ENCODE peak calls at places on chromosomes 12 and 14, in ten cellular contexts. One of them, this sample, is unnamed.

GRCh38 chr14:68643673-68644072 is 149.2 kb downstream of the ZFP36L1 start:
- DNase-seq in SW 1271: no peak
- DNase-seq in activated CD4-positive, alpha-beta T cell treated with anti-CD3 and anti-CD28 coated beads, Interleukin-2, amount 50 U/mL, for 1 hour: no peak
- DNase-seq in HuH-7: no peak
- DNase-seq in A549: no peak
- DNase-seq in naive thymus-derived CD4-positive, alpha-beta T cell: no peak
- DNase-seq in H4: no peak
- DNase-seq in amniotic epithelial cell: no peak
- DNase-seq in tibial artery: no peak
- DNase-seq in HuH-7.5: no peak
- DNase-seq in this sample: no peak

GRCh38 chr12:76236640-76237039 is 111.6 kb downstream of the BBS10 start:
- DNase-seq in SW 1271: peak; percentile 79
- DNase-seq in activated CD4-positive, alpha-beta T cell treated with anti-CD3 and anti-CD28 coated beads, Interleukin-2, amount 50 U/mL, for 1 hour: no peak
- DNase-seq in HuH-7: no peak
- DNase-seq in A549: peak; percentile 53
- DNase-seq in naive thymus-derived CD4-positive, alpha-beta T cell: no peak
- DNase-seq in H4: no peak
- DNase-seq in amniotic epithelial cell: peak; percentile 31
- DNase-seq in tibial artery: no peak
- DNase-seq in HuH-7.5: no peak
- DNase-seq in this sample: no peak

GRCh38 chr12:47819902-47820630 is at the start of gene HDAC7:
- DNase-seq in SW 1271: peak; percentile 60
- DNase-seq in activated CD4-positive, alpha-beta T cell treated with anti-CD3 and anti-CD28 coated beads, Interleukin-2, amount 50 U/mL, for 1 hour: peak; percentile 73
- DNase-seq in HuH-7: peak; percentile 96
- DNase-seq in A549: peak; percentile 90
- DNase-seq in naive thymus-derived CD4-positive, alpha-beta T cell: peak; percentile 62
- DNase-seq in H4: peak; percentile 72
- DNase-seq in amniotic epithelial cell: peak; percentile 76
- DNase-seq in tibial artery: peak; percentile 89
- DNase-seq in HuH-7.5: peak; percentile 97
- DNase-seq in this sample: peak; percentile 76

GRCh38 chr12:99523853-99524252 is 123.7 kb upstream of the GARIN6 start:
- DNase-seq in SW 1271: no peak
- DNase-seq in activated CD4-positive, alpha-beta T cell treated with anti-CD3 and anti-CD28 coated beads, Interleukin-2, amount 50 U/mL, for 1 hour: no peak
- DNase-seq in HuH-7: no peak
- DNase-seq in A549: no peak
- DNase-seq in naive thymus-derived CD4-positive, alpha-beta T cell: no peak
- DNase-seq in H4: no peak
- DNase-seq in amniotic epithelial cell: no peak
- DNase-seq in tibial artery: no peak
- DNase-seq in HuH-7.5: no peak
- DNase-seq in this sample: no peak

GRCh38 chr14:32593290-32593942 is 264.3 kb downstream of the AKAP6 start:
- DNase-seq in SW 1271: no peak
- DNase-seq in activated CD4-positive, alpha-beta T cell treated with anti-CD3 and anti-CD28 coated beads, Interleukin-2, amount 50 U/mL, for 1 hour: no peak
- DNase-seq in HuH-7: no peak
- DNase-seq in A549: no peak
- DNase-seq in naive thymus-derived CD4-positive, alpha-beta T cell: no peak
- DNase-seq in H4: no peak
- DNase-seq in amniotic epithelial cell: peak; percentile 72
- DNase-seq in tibial artery: no peak
- DNase-seq in HuH-7.5: no peak
- DNase-seq in this sample: no peak

GRCh38 chr12:981176-981828 is 9.7 kb upstream of the ERC1 start:
- DNase-seq in SW 1271: no peak
- DNase-seq in activated CD4-positive, alpha-beta T cell treated with anti-CD3 and anti-CD28 coated beads, Interleukin-2, amount 50 U/mL, for 1 hour: no peak
- DNase-seq in HuH-7: no peak
- DNase-seq in A549: no peak
- DNase-seq in naive thymus-derived CD4-positive, alpha-beta T cell: no peak
- DNase-seq in H4: peak; percentile 77
- DNase-seq in amniotic epithelial cell: peak; percentile 32
- DNase-seq in tibial artery: no peak
- DNase-seq in HuH-7.5: no peak
- DNase-seq in this sample: no peak

GRCh38 chr14:86673523-86673969 is 1143.6 kb downstream of the FLRT2 start:
- DNase-seq in SW 1271: no peak
- DNase-seq in activated CD4-positive, alpha-beta T cell treated with anti-CD3 and anti-CD28 coated beads, Interleukin-2, amount 50 U/mL, for 1 hour: no peak
- DNase-seq in HuH-7: peak; percentile 6
- DNase-seq in A549: no peak
- DNase-seq in naive thymus-derived CD4-positive, alpha-beta T cell: no peak
- DNase-seq in H4: no peak
- DNase-seq in amniotic epithelial cell: no peak
- DNase-seq in tibial artery: no peak
- DNase-seq in HuH-7.5: peak; percentile 2
- DNase-seq in this sample: no peak

GRCh38 chr14:37318938-37319337 is 121.2 kb downstream of the MIPOL1 start:
- DNase-seq in SW 1271: no peak
- DNase-seq in activated CD4-positive, alpha-beta T cell treated with anti-CD3 and anti-CD28 coated beads, Interleukin-2, amount 50 U/mL, for 1 hour: no peak
- DNase-seq in HuH-7: no peak
- DNase-seq in A549: no peak
- DNase-seq in naive thymus-derived CD4-positive, alpha-beta T cell: no peak
- DNase-seq in H4: no peak
- DNase-seq in amniotic epithelial cell: no peak
- DNase-seq in tibial artery: no peak
- DNase-seq in HuH-7.5: no peak
- DNase-seq in this sample: no peak

GRCh38 chr14:23562822-23563472 is 4.6 kb downstream of the AP1G2 start:
- DNase-seq in SW 1271: peak; percentile 31
- DNase-seq in activated CD4-positive, alpha-beta T cell treated with anti-CD3 and anti-CD28 coated beads, Interleukin-2, amount 50 U/mL, for 1 hour: peak; percentile 60
- DNase-seq in HuH-7: peak; percentile 75
- DNase-seq in A549: peak; percentile 68
- DNase-seq in naive thymus-derived CD4-positive, alpha-beta T cell: peak; percentile 34
- DNase-seq in H4: peak; percentile 68
- DNase-seq in amniotic epithelial cell: peak; percentile 43
- DNase-seq in tibial artery: no peak
- DNase-seq in HuH-7.5: peak; percentile 61
- DNase-seq in this sample: peak; percentile 29

This sample was measured in nucleus accumbens.